ENCODE peak calls at places on chromosomes 12 and 14, in eight cellular contexts. H, M, R, O, E, U, L and Q are unnamed samples.
A peak's percentile ranks its signal among the peaks of the same experiment; 100 is the strongest.

GRCh38 chr12:112617191-112617505 is 174.4 kb upstream of the RPH3A start:
- DNase-seq in M (no peak), R (no peak), L (no peak), E (no peak), H (no peak), O (no peak), U (no peak), Q (no peak)

GRCh38 chr12:97745406-97746101 is 282.9 kb downstream of the RMST start:
- DNase-seq in R (no peak), H (no peak), E (no peak), M (no peak), U (peak; percentile 8), O (no peak), L (no peak), Q (no peak)

GRCh38 chr12:113724703-113725556 is 241.2 kb downstream of the RBM19 start:
- DNase-seq in E (no peak), U (peak; percentile 64), L (no peak), O (no peak), M (no peak), R (no peak), H (no peak), Q (no peak)

GRCh38 chr14:81400852-81401251 is 728 bp upstream of the STON2 start:
- DNase-seq in R (no peak), U (no peak), E (no peak), H (no peak), L (peak; percentile 86), M (peak; percentile 99), O (peak; percentile 51), Q (no peak)

GRCh38 chr12:40735551-40736230 is 43.5 kb downstream of the CNTN1 start:
- DNase-seq in H (no peak), E (no peak), M (no peak), L (no peak), O (no peak), R (no peak), U (no peak), Q (no peak)

GRCh38 chr12:50132505-50133135 is 20.6 kb downstream of the COX14 start:
- DNase-seq in H (no peak), M (no peak), L (no peak), E (no peak), U (no peak), R (no peak), O (peak; percentile 59), Q (no peak)

GRCh38 chr12:15701721-15702156 is 87.4 kb downstream of the EPS8 start:
- DNase-seq in R (no peak), H (no peak), U (no peak), M (peak; percentile 41), L (no peak), E (no peak), O (no peak), Q (no peak)

GRCh38 chr12:4595881-4596280 is 33.9 kb downstream of the DYRK4 start:
- DNase-seq in R (no peak), O (no peak), H (no peak), M (no peak), L (no peak), U (no peak), E (no peak), Q (no peak)

GRCh38 chr12:31089072-31089471 is 15.4 kb downstream of the DDX11 start:
- DNase-seq in U (peak; percentile 71), M (no peak), E (peak; percentile 42), R (no peak), L (no peak), O (no peak), H (no peak), Q (no peak)

GRCh38 chr12:112097641-112098040 is 10.9 kb downstream of the NAA25 start:
- DNase-seq in L (no peak), O (no peak), R (no peak), U (no peak), H (no peak), E (peak; percentile 36), M (no peak), Q (no peak)

GRCh38 chr12:32012249-32012785 is 53.1 kb downstream of the RESF1 start:
- DNase-seq in L (no peak), M (no peak), R (no peak), U (no peak), H (no peak), O (no peak), E (no peak), Q (no peak)

GRCh38 chr12:46530373-46531056 is 157.9 kb upstream of the SLC38A2 start:
- DNase-seq in H (no peak), L (no peak), O (no peak), U (peak; percentile 65), R (no peak), M (no peak), E (no peak), Q (no peak)

GRCh38 chr14:31740688-31741087 is 179.5 kb downstream of the NUBPL start:
- DNase-seq in M (no peak), E (no peak), L (no peak), R (no peak), U (no peak), H (no peak), O (no peak), Q (no peak)

GRCh38 chr12:76259660-76260389 is 88.4 kb downstream of the BBS10 start:
- DNase-seq in U (no peak), L (no peak), M (peak; percentile 35), H (no peak), E (no peak), O (peak; percentile 16), R (no peak), Q (no peak)

GRCh38 chr12:79143803-79144202 is 279.2 kb downstream of the SYT1 start:
- DNase-seq in E (no peak), H (no peak), O (no peak), L (no peak), R (no peak), U (no peak), M (no peak), Q (no peak)

GRCh38 chr14:99995700-99996356 is 69.4 kb upstream of the EVL start:
- DNase-seq in O (peak; percentile 65), E (peak; percentile 91), H (peak; percentile 53), R (no peak), M (no peak), L (peak; percentile 70), U (no peak), Q (no peak)

GRCh38 chr14:80521456-80521855 is 310.2 kb upstream of the DIO2 start:
- DNase-seq in R (no peak), O (no peak), M (no peak), E (no peak), U (no peak), L (no peak), H (no peak), Q (no peak)

DNA sequence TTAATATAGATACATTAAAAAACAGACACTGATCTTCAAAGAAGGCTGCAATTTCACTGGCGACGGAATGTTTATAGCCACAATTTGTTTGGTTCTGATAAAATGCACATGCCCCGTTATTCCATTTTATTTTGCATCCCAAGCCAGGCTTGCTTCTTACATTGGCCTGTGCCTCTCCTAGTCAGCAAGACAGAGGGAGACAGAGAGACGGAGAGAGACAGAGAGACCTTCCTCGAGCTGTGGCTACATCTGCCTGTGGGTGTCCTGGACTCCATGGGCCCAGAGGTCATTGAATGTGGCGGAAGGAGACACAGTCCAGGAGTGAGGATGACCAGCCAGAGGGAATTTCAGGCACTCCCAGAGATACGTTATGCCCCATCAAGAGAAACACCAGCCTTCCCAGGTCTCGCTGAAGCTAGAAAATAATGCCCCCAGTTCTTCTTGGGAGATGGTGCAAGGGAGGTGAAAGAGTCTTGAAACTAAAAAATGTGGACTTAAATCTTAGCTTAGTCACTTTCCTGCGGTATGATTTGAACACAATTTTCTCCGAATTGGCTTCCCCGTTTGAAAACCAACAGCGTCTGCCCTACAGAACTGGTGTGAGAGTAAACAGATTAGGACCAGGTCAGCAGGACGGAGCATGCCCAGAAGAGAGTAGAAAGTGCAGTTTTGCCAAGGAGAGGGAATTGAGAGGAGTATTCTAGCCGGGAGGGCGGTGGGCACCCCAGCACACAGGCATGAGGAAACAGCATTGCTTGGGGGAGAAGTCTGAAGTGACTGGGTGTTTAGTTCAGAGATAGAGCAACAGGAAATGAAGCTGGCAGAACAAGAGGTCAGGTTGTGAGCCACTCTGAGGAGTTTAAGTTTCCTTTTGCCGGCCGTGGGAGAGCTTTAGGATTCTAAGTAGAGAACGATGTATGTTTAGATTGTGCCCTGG is 926.9 kb downstream of the VRK1 start:
- DNase-seq in R (no peak), E (no peak), M (no peak), O (no peak), U (no peak), L (no peak), H (peak; percentile 41), Q (no peak)
- TF ChIP-seq CTCF in R (no peak), E (peak; percentile 34), M (no peak), O (no peak), U (no peak), L (no peak), H (no peak), Q (no peak)

DNA sequence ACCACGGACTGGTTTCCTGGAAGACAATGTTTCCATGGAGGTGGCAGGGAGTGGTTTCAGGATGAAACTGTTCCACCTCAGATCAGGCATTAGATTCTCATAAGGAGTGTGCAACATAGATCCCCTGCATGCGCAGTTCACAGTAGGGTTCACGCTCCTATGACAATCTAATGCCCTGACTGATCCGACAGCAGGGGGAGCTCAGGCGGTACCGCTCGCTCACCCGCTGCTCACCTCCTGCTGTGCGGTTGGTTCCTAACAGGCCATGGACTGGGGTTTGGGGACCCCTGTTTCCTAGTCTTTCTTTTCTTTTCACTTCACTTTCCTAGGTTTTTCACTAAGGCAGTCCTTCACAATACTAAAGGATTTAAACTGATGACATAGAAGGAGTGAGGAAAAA is 39.6 kb downstream of the GUCY2C start:
- DNase-seq in U (no peak), H (no peak), R (no peak), L (no peak), E (peak; percentile 68), O (no peak), M (no peak), Q (no peak)
- TF ChIP-seq CTCF in U (no peak), H (no peak), R (no peak), L (no peak), E (peak; percentile 73), O (no peak), M (no peak), Q (no peak)

GRCh38 chr12:52692253-52692652 is 11.1 kb downstream of the KRT77 start:
- DNase-seq in L (no peak), R (peak; percentile 24), U (no peak), O (no peak), M (no peak), E (peak; percentile 93), H (no peak), Q (no peak)
- TF ChIP-seq CTCF in L (no peak), R (peak; percentile 49), U (no peak), O (no peak), M (peak; percentile 8), E (peak; percentile 80), H (no peak), Q (no peak)

GRCh38 chr12:82705774-82706173 is 19.1 kb downstream of the TMTC2 start:
- DNase-seq in M (no peak), E (no peak), L (no peak), O (no peak), H (no peak), U (no peak), R (no peak), Q (no peak)

GRCh38 chr12:82708507-82708906 is 21.8 kb downstream of the TMTC2 start:
- DNase-seq in L (no peak), O (no peak), R (no peak), E (peak; percentile 76), M (no peak), H (no peak), U (no peak), Q (no peak)

DNA sequence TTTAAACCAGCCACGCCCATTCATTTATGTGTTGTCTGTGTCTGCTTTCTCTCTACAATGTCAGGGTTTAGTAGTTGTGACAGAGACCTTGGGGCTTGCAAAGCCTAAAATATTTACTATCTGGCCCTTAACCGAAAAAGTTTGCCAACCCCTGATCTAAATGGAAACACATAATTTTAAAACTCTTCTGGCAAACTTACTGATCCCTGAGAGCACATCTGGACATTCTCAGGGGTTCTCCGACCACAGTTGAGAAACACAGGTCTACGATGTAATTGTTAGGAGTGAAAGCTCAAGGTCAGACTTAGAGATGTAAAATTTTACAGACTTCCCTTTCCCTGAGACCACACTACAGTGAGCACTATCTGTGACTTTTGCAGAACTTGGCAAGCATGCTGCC is 21.4 kb downstream of the TMTC2 start:
- DNase-seq in R (no peak), O (peak; percentile 40), M (no peak), L (no peak), H (no peak), E (no peak), U (no peak), Q (no peak)
- TF ChIP-seq CTCF in R (no peak), O (no peak), M (no peak), L (no peak), H (no peak), E (no peak), U (no peak), Q (no peak)